ENCODE peak calls at places on chromosomes 5 and 9, in five cellular contexts. One of them, this sample, is unnamed.

GRCh38 chr9:99607852-99608448 is 213.7 kb upstream of the NR4A3 start:
- DNase-seq in Peyer's patch: no peak
- DNase-seq in lower leg skin: no peak
- DNase-seq in body of pancreas: no peak
- DNase-seq in stomach: no peak
- DNase-seq in this sample: no peak

GRCh38 chr5:83563631-83564030 is 92.1 kb downstream of the VCAN start:
- DNase-seq in Peyer's patch: no peak
- DNase-seq in lower leg skin: no peak
- DNase-seq in body of pancreas: no peak
- DNase-seq in stomach: no peak
- DNase-seq in this sample: no peak

GRCh38 chr5:101943784-101944183 is 352.3 kb downstream of the SLCO4C1 start:
- DNase-seq in Peyer's patch: no peak
- DNase-seq in lower leg skin: no peak
- DNase-seq in body of pancreas: no peak
- DNase-seq in stomach: no peak
- DNase-seq in this sample: no peak

GRCh38 chr5:9441610-9442009 is 104.3 kb downstream of the SEMA5A start:
- DNase-seq in Peyer's patch: no peak
- DNase-seq in lower leg skin: no peak
- DNase-seq in body of pancreas: no peak
- DNase-seq in stomach: no peak
- DNase-seq in this sample: no peak

GRCh38 chr9:117957267-117957666 is 253.1 kb downstream of the TLR4 start:
- DNase-seq in Peyer's patch: no peak
- DNase-seq in lower leg skin: no peak
- DNase-seq in body of pancreas: no peak
- DNase-seq in stomach: peak; percentile 44
- DNase-seq in this sample: no peak

GRCh38 chr9:117672397-117672796 is 31.8 kb upstream of the TLR4 start:
- DNase-seq in Peyer's patch: no peak
- DNase-seq in lower leg skin: no peak
- DNase-seq in body of pancreas: no peak
- DNase-seq in stomach: no peak
- DNase-seq in this sample: no peak

GRCh38 chr9:94139672-94140417 is 55.6 kb downstream of the PTPDC1 start:
- DNase-seq in Peyer's patch: peak; percentile 52
- DNase-seq in lower leg skin: peak; percentile 85
- DNase-seq in body of pancreas: peak; percentile 58
- DNase-seq in stomach: peak; percentile 82
- DNase-seq in this sample: no peak

GRCh38 chr5:53291047-53291446 is 181.5 kb upstream of the MOCS2 start:
- DNase-seq in Peyer's patch: no peak
- DNase-seq in lower leg skin: no peak
- DNase-seq in body of pancreas: no peak
- DNase-seq in stomach: no peak
- DNase-seq in this sample: no peak

GRCh38 chr9:134181648-134182034 is 17.3 kb upstream of the RNU6ATAC start:
- DNase-seq in Peyer's patch: peak; percentile 44
- DNase-seq in lower leg skin: no peak
- DNase-seq in body of pancreas: peak; percentile 1
- DNase-seq in stomach: no peak
- DNase-seq in this sample: no peak

GRCh38 chr9:131395027-131395744 is 1.3 kb downstream of the PRRC2B start:
- DNase-seq in Peyer's patch: peak; percentile 65
- DNase-seq in lower leg skin: peak; percentile 72
- DNase-seq in body of pancreas: peak; percentile 71
- DNase-seq in stomach: peak; percentile 69
- DNase-seq in this sample: peak; percentile 53

GRCh38 chr9:120663950-120664349 is 50.3 kb downstream of the MEGF9 start:
- DNase-seq in Peyer's patch: no peak
- DNase-seq in lower leg skin: no peak
- DNase-seq in body of pancreas: no peak
- DNase-seq in stomach: no peak
- DNase-seq in this sample: no peak

GRCh38 chr5:18003784-18004183 is 369.5 kb downstream of the TAF11L14 start:
- DNase-seq in Peyer's patch: no peak
- DNase-seq in lower leg skin: no peak
- DNase-seq in body of pancreas: no peak
- DNase-seq in stomach: no peak
- DNase-seq in this sample: no peak

GRCh38 chr9:87763286-87763685 is 37.4 kb downstream of the CTSL start:
- DNase-seq in Peyer's patch: no peak
- DNase-seq in lower leg skin: no peak
- DNase-seq in body of pancreas: no peak
- DNase-seq in stomach: no peak
- DNase-seq in this sample: no peak

GRCh38 chr5:172561151-172561550 is 79.9 kb upstream of the NEURL1B start:
- DNase-seq in Peyer's patch: no peak
- DNase-seq in lower leg skin: no peak
- DNase-seq in body of pancreas: no peak
- DNase-seq in stomach: no peak
- DNase-seq in this sample: no peak

GRCh38 chr9:8961186-8961666 is 1161.6 kb upstream of the DMAC1 start:
- DNase-seq in Peyer's patch: no peak
- DNase-seq in lower leg skin: peak; percentile 14
- DNase-seq in body of pancreas: peak; percentile 13
- DNase-seq in stomach: no peak
- DNase-seq in this sample: no peak

GRCh38 chr5:107522456-107522855 is 148.3 kb downstream of the EFNA5 start:
- DNase-seq in Peyer's patch: no peak
- DNase-seq in lower leg skin: no peak
- DNase-seq in body of pancreas: no peak
- DNase-seq in stomach: no peak
- DNase-seq in this sample: no peak

GRCh38 chr9:68473790-68474189 is 66.9 kb downstream of the TMEM252 start:
- DNase-seq in Peyer's patch: no peak
- DNase-seq in lower leg skin: no peak
- DNase-seq in body of pancreas: no peak
- DNase-seq in stomach: no peak
- DNase-seq in this sample: no peak
- TF ChIP-seq POLR2A in Peyer's patch: no peak
- TF ChIP-seq POLR2A in lower leg skin: no peak
- TF ChIP-seq POLR2A in body of pancreas: no peak
- TF ChIP-seq POLR2A in stomach: no peak
- TF ChIP-seq POLR2A in this sample: no peak

GRCh38 chr9:95620722-95621121 is 104.0 kb upstream of the PTCH1 start:
- DNase-seq in Peyer's patch: no peak
- DNase-seq in lower leg skin: no peak
- DNase-seq in body of pancreas: no peak
- DNase-seq in stomach: no peak
- DNase-seq in this sample: no peak

GRCh38 chr9:95615246-95615645 is 98.5 kb upstream of the PTCH1 start:
- DNase-seq in Peyer's patch: no peak
- DNase-seq in lower leg skin: no peak
- DNase-seq in body of pancreas: no peak
- DNase-seq in stomach: no peak
- DNase-seq in this sample: no peak

GRCh38 chr9:95623614-95624013 is 106.8 kb upstream of the PTCH1 start:
- DNase-seq in Peyer's patch: no peak
- DNase-seq in lower leg skin: no peak
- DNase-seq in body of pancreas: no peak
- DNase-seq in stomach: no peak
- DNase-seq in this sample: no peak

GRCh38 chr9:95620296-95620695 is 103.5 kb upstream of the PTCH1 start:
- DNase-seq in Peyer's patch: no peak
- DNase-seq in lower leg skin: no peak
- DNase-seq in body of pancreas: no peak
- DNase-seq in stomach: no peak
- DNase-seq in this sample: no peak
- TF ChIP-seq POLR2A in Peyer's patch: no peak
- TF ChIP-seq POLR2A in lower leg skin: no peak
- TF ChIP-seq POLR2A in body of pancreas: no peak
- TF ChIP-seq POLR2A in stomach: no peak
- TF ChIP-seq POLR2A in this sample: no peak

DNA sequence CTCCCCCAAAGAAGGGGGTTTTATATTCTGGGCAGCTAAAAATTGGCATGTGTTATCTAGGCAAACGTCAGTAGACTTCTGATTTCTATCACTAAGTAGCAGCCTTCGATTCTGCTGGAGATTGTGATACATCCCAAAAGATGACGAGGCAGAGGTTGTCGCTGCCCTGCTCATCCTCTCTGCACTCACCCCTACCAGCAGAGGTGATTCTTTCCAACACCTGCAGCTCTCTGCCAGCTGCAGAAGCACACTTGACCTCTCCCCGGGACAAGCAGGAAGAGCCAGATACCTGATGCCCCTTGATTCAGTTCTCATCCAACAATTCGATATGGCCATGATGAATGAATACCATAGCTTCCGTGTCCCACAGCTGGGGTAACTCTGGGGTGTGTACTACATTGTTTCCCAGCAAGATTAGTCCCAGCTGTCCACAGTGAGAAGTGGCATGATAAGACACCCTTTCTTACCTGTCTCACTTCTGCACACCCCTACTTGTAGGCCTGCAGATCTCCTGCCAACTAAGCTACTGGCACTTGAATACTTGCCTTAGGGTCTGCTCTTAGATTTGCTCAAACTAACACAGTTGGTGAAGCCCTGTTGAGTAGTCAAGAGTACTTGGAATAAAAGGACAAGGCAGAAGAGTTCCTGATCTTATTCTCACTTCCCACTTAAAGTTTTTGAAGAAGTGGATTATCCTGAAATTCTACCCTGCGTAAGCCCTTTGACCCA is 37.6 kb upstream of the SMAD5 start:
- DNase-seq in Peyer's patch: no peak
- DNase-seq in lower leg skin: no peak
- DNase-seq in body of pancreas: no peak
- DNase-seq in stomach: no peak
- DNase-seq in this sample: no peak
- TF ChIP-seq POLR2A in Peyer's patch: no peak
- TF ChIP-seq POLR2A in lower leg skin: no peak
- TF ChIP-seq POLR2A in body of pancreas: no peak
- TF ChIP-seq POLR2A in stomach: no peak
- TF ChIP-seq POLR2A in this sample: no peak

GRCh38 chr5:134595458-134595838 is 37.2 kb downstream of the SAR1B start:
- DNase-seq in Peyer's patch: no peak
- DNase-seq in lower leg skin: no peak
- DNase-seq in body of pancreas: no peak
- DNase-seq in stomach: no peak
- DNase-seq in this sample: no peak
- TF ChIP-seq POLR2A in Peyer's patch: no peak
- TF ChIP-seq POLR2A in lower leg skin: no peak
- TF ChIP-seq POLR2A in body of pancreas: no peak
- TF ChIP-seq POLR2A in stomach: no peak
- TF ChIP-seq POLR2A in this sample: no peak

GRCh38 chr5:28512648-28513047 is 1474.3 kb upstream of the CDH9 start:
- DNase-seq in Peyer's patch: no peak
- DNase-seq in lower leg skin: no peak
- DNase-seq in body of pancreas: no peak
- DNase-seq in stomach: no peak
- DNase-seq in this sample: no peak
- TF ChIP-seq POLR2A in Peyer's patch: no peak
- TF ChIP-seq POLR2A in lower leg skin: no peak
- TF ChIP-seq POLR2A in body of pancreas: no peak
- TF ChIP-seq POLR2A in stomach: no peak
- TF ChIP-seq POLR2A in this sample: no peak

GRCh38 chr5:42993516-42994284 is 46.4 kb downstream of the ANXA2R start:
- DNase-seq in Peyer's patch: no peak
- DNase-seq in lower leg skin: peak; percentile 30
- DNase-seq in body of pancreas: no peak
- DNase-seq in stomach: no peak
- DNase-seq in this sample: no peak

GRCh38 chr5:42994285-42995151 is 45.6 kb downstream of the ANXA2R start:
- DNase-seq in Peyer's patch: peak; percentile 81
- DNase-seq in lower leg skin: peak; percentile 87
- DNase-seq in body of pancreas: peak; percentile 75
- DNase-seq in stomach: peak; percentile 78
- DNase-seq in this sample: no peak

GRCh38 chr5:42990892-42991291 is 49.2 kb downstream of the ANXA2R start:
- DNase-seq in Peyer's patch: no peak
- DNase-seq in lower leg skin: no peak
- DNase-seq in body of pancreas: no peak
- DNase-seq in stomach: no peak
- DNase-seq in this sample: no peak

GRCh38 chr5:42991477-42992034 is 48.6 kb downstream of the ANXA2R start:
- DNase-seq in Peyer's patch: no peak
- DNase-seq in lower leg skin: no peak
- DNase-seq in body of pancreas: no peak
- DNase-seq in stomach: no peak
- DNase-seq in this sample: peak; percentile 28

GRCh38 chr5:42992035-42992570 is 48.0 kb downstream of the ANXA2R start:
- DNase-seq in Peyer's patch: peak; percentile 75
- DNase-seq in lower leg skin: peak; percentile 89
- DNase-seq in body of pancreas: peak; percentile 58
- DNase-seq in stomach: peak; percentile 68
- DNase-seq in this sample: peak; percentile 40
- TF ChIP-seq POLR2A in Peyer's patch: peak; percentile 38
- TF ChIP-seq POLR2A in lower leg skin: no peak
- TF ChIP-seq POLR2A in body of pancreas: peak; percentile 76
- TF ChIP-seq POLR2A in stomach: no peak
- TF ChIP-seq POLR2A in this sample: peak; percentile 80

DNA sequence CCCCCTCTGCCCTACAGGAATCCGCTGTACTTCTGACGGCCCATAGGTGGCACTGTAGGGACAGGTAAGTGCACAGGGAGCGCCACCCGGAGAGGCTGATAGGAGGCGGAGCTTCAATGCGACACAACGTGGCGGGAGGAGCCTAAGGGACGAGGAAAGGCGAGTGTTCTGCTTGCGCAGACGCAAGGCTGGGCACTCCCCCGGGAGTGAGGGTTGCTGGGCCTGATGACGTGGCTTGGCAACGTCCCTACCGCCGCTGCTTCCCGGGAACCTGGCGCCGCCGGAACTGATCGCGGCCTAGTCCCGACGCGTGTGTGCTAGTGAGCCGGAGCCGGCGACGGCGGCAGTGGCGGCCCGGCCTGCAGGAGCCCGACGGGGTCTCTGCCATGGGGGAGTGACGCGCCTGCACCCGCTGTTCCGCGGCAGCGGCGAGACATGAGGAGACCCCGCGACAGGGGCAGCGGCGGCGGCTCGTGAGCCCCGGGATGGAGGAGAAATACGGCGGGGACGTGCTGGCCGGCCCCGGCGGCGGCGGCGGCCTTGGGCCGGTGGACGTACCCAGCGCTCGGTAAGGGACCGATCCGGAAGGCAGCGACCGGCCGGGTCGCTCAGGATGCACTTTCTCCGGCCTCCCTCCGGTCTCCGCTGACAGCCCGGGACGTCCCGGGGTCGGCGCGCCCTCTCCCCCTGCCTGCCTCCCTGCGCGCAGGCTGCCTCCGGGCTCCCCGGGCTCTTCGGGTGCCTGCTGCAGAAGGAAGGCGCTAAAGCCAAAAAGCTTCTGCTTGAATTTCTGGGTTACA is at the start of gene SLC30A5:
- DNase-seq in Peyer's patch: peak; percentile 98
- DNase-seq in lower leg skin: peak; percentile 99
- DNase-seq in body of pancreas: peak; percentile 100
- DNase-seq in stomach: peak; percentile 99
- DNase-seq in this sample: peak; percentile 86
- TF ChIP-seq POLR2A in Peyer's patch: peak; percentile 86
- TF ChIP-seq POLR2A in lower leg skin: no peak
- TF ChIP-seq POLR2A in body of pancreas: peak; percentile 96
- TF ChIP-seq POLR2A in stomach: no peak
- TF ChIP-seq POLR2A in this sample: peak; percentile 86

GRCh38 chr9:34328983-34329832 is at the start of the genes KIF24 and NUDT2:
- DNase-seq in Peyer's patch: peak; percentile 94
- DNase-seq in lower leg skin: peak; percentile 99
- DNase-seq in body of pancreas: peak; percentile 97
- DNase-seq in stomach: peak; percentile 96
- DNase-seq in this sample: peak; percentile 85
- TF ChIP-seq POLR2A in Peyer's patch: peak; percentile 78
- TF ChIP-seq POLR2A in lower leg skin: no peak
- TF ChIP-seq POLR2A in body of pancreas: peak; percentile 94
- TF ChIP-seq POLR2A in stomach: no peak
- TF ChIP-seq POLR2A in this sample: peak; percentile 90

GRCh38 chr5:43008369-43009158 is 31.6 kb downstream of the ANXA2R start:
- DNase-seq in Peyer's patch: peak; percentile 88
- DNase-seq in lower leg skin: peak; percentile 90
- DNase-seq in body of pancreas: peak; percentile 70
- DNase-seq in stomach: peak; percentile 75
- DNase-seq in this sample: no peak
- TF ChIP-seq POLR2A in Peyer's patch: peak; percentile 73
- TF ChIP-seq POLR2A in lower leg skin: no peak
- TF ChIP-seq POLR2A in body of pancreas: peak; percentile 64
- TF ChIP-seq POLR2A in stomach: no peak
- TF ChIP-seq POLR2A in this sample: peak; percentile 63

This sample was measured in GM12891.